ENCODE peak calls at places on chromosomes 4 and X, in ten cellular contexts. Q, G, C, J, Z, B, I, T, X and A are unnamed samples.

GRCh38 chr4:56099378-56099786 is 150.6 kb downstream of the CEP135 start:
- DNase-seq in I (no peak), J (no peak), G (no peak), T (no peak), B (no peak), Q (peak), Z (no peak), X (no peak), C (no peak), A (no peak)

GRCh38 chr4:69713593-69713992 is 46.8 kb downstream of the SULT1B1 start:
- DNase-seq in I (no peak), Z (peak), T (no peak), Q (no peak), C (no peak), G (peak), X (no peak), B (no peak), J (no peak), A (no peak)

GRCh38 chr4:151541438-151542071 is 132.6 kb downstream of the FHIP1A start:
- DNase-seq in J (no peak), G (peak), Z (peak), Q (no peak), X (no peak), C (no peak), T (no peak), I (no peak), B (no peak), A (no peak)

GRCh38 chr4:132063829-132064228 is 1085.3 kb upstream of the PCDH10 start:
- DNase-seq in T (no peak), X (no peak), B (no peak), Q (no peak), G (no peak), J (no peak), Z (no peak), C (no peak), I (no peak), A (no peak)

GRCh38 chrX:149145845-149146285 is 359.2 kb downstream of the IDS start:
- DNase-seq in J (no peak), X (no peak), G (no peak), B (no peak), C (no peak), Z (peak), Q (no peak), T (peak), I (no peak), A (no peak)

GRCh38 chr4:185880571-185880970 is 68.6 kb upstream of the SORBS2 start:
- DNase-seq in Q (no peak), I (no peak), C (no peak), Z (no peak), T (no peak), B (no peak), X (no peak), J (no peak), G (no peak), A (no peak)

GRCh38 chrX:99077099-99077498 is 1333.0 kb downstream of the PCDH19 start:
- DNase-seq in Z (no peak), J (no peak), I (no peak), C (no peak), T (no peak), B (no peak), Q (no peak), X (no peak), G (no peak), A (no peak)

GRCh38 chr4:125489952-125490690 is 175.4 kb downstream of the FAT4 start:
- DNase-seq in I (no peak), T (no peak), Q (no peak), C (no peak), J (no peak), B (no peak), Z (no peak), G (no peak), X (no peak), A (no peak)